ENCODE peak calls at places on chromosomes 6 and 20, in ten cellular contexts. U is progenitor cell of endocrine pancreas; I is spleen; L is hepatic stellate cell; Z is GDM1; C is H7; E is caudate nucleus; W is RPMI7951; J is fibroblast of lung; Y is stimulated activated CD4-positive, alpha-beta T cell treated with anti-CD3 and anti-CD28 coated beads, Interleukin-1b, Interleukin-23, amount 100 ng/mL, for 48 hours. K is an unnamed sample.
A peak's percentile ranks its signal among the peaks of the same experiment; 100 is the strongest.

GRCh38 chr6:63636516-63636968 is 940 bp downstream of the PHF3 start:
- DNase-seq in U (peak; percentile 23), I (peak; percentile 87), L (peak; percentile 25), Z (no peak), C (peak; percentile 44), E (peak; percentile 76), W (peak; percentile 45), J (peak; percentile 42), Y (peak; percentile 60), K (no peak)

GRCh38 chr20:61949714-61950630 is 115.7 kb downstream of the TAF4 start:
- DNase-seq in U (no peak), I (peak; percentile 39), L (no peak), Z (no peak), C (no peak), E (no peak), W (no peak), J (no peak), Y (no peak), K (peak; percentile 40)

GRCh38 chr6:132687306-132687705 is 26.5 kb downstream of the VNN1 start:
- DNase-seq in U (no peak), I (no peak), L (no peak), Z (no peak), C (no peak), E (no peak), W (peak; percentile 81), J (no peak), Y (no peak), K (peak; percentile 6)

GRCh38 chr6:34196833-34197195 is 39.9 kb upstream of the HMGA1 start:
- DNase-seq in U (no peak), I (no peak), L (no peak), Z (no peak), C (peak; percentile 65), E (no peak), W (no peak), J (no peak), Y (no peak), K (no peak)

GRCh38 chr6:96659084-96659845 is 96.3 kb downstream of the FHL5 start:
- DNase-seq in U (no peak), I (no peak), L (no peak), Z (no peak), C (no peak), E (no peak), W (no peak), J (no peak), Y (no peak), K (no peak)

GRCh38 chr20:63896136-63896890 is 1.4 kb downstream of the DNAJC5 start:
- DNase-seq in U (no peak), I (peak; percentile 89), L (peak; percentile 45), Z (peak; percentile 56), C (peak; percentile 67), E (peak; percentile 8), W (peak; percentile 57), J (peak; percentile 20), Y (peak; percentile 25), K (peak; percentile 23)

GRCh38 chr6:52160468-52161104 is 25.6 kb upstream of the IL17A start:
- DNase-seq in U (no peak), I (no peak), L (no peak), Z (no peak), C (no peak), E (no peak), W (peak; percentile 40), J (no peak), Y (peak; percentile 20), K (no peak)

GRCh38 chr20:4261333-4262284 is 246.3 kb upstream of the RNF24 start:
- DNase-seq in U (no peak), I (no peak), L (no peak), Z (no peak), C (no peak), E (no peak), W (peak; percentile 86), J (peak; percentile 68), Y (no peak), K (no peak)

GRCh38 chr6:41638002-41638800 is at the start of gene MDFI:
- DNase-seq in U (peak; percentile 26), I (peak; percentile 55), L (no peak), Z (peak; percentile 35), C (peak; percentile 94), E (no peak), W (no peak), J (no peak), Y (no peak), K (no peak)

GRCh38 chr6:27617700-27618689 is 145.1 kb upstream of the ZNF184 start:
- DNase-seq in U (no peak), I (no peak), L (no peak), Z (no peak), C (peak; percentile 60), E (no peak), W (peak; percentile 68), J (peak; percentile 57), Y (peak; percentile 26), K (no peak)

GRCh38 chr20:17859616-17860232 is 108.9 kb downstream of the SNX5 start:
- DNase-seq in U (no peak), I (peak; percentile 87), L (no peak), Z (no peak), C (peak; percentile 79), E (no peak), W (no peak), J (no peak), Y (no peak), K (no peak)

GRCh38 chr6:47455533-47456209 is 21.9 kb upstream of the CD2AP start:
- DNase-seq in U (no peak), I (no peak), L (no peak), Z (no peak), C (no peak), E (no peak), W (no peak), J (no peak), Y (no peak), K (no peak)

GRCh38 chr6:17885079-17885478 is 102.4 kb downstream of the KIF13A start:
- DNase-seq in U (no peak), I (no peak), L (no peak), Z (peak; percentile 20), C (no peak), E (no peak), W (peak; percentile 37), J (no peak), Y (no peak), K (no peak)

GRCh38 chr6:109130065-109130464 is 34.8 kb downstream of the CEP57L1 start:
- DNase-seq in U (no peak), I (no peak), L (no peak), Z (no peak), C (no peak), E (no peak), W (no peak), J (no peak), Y (no peak), K (no peak)

GRCh38 chr6:40947876-40948514 is 91.0 kb downstream of the UNC5CL start:
- DNase-seq in U (no peak), I (no peak), L (peak; percentile 54), Z (no peak), C (peak; percentile 46), E (no peak), W (peak; percentile 76), J (peak; percentile 76), Y (no peak), K (peak; percentile 81)

GRCh38 chr20:47353697-47354387 is 2.7 kb downstream of the ZMYND8 start:
- DNase-seq in U (no peak), I (no peak), L (no peak), Z (no peak), C (no peak), E (peak; percentile 48), W (no peak), J (peak; percentile 57), Y (no peak), K (no peak)

GRCh38 chr6:68279793-68280557 is 355.1 kb upstream of the ADGRB3 start:
- DNase-seq in U (no peak), I (no peak), L (no peak), Z (no peak), C (no peak), E (no peak), W (peak; percentile 28), J (peak; percentile 45), Y (no peak), K (no peak)

GRCh38 chr6:40265615-40266014 is 321.5 kb downstream of the LRFN2 start:
- DNase-seq in U (no peak), I (no peak), L (no peak), Z (no peak), C (no peak), E (no peak), W (no peak), J (no peak), Y (no peak), K (no peak)

GRCh38 chr6:137666202-137666774 is 172.1 kb upstream of the OLIG3 start:
- DNase-seq in U (no peak), I (no peak), L (no peak), Z (no peak), C (no peak), E (no peak), W (no peak), J (no peak), Y (no peak), K (no peak)

GRCh38 chr6:75882734-75883133 is 133.7 kb downstream of the MYO6 start:
- DNase-seq in U (no peak), I (no peak), L (peak; percentile 40), Z (no peak), C (no peak), E (no peak), W (peak; percentile 52), J (peak; percentile 87), Y (no peak), K (no peak)

GRCh38 chr20:47558295-47558694 is 56.6 kb downstream of the NCOA3 start:
- DNase-seq in U (no peak), I (no peak), L (no peak), Z (no peak), C (no peak), E (no peak), W (no peak), J (no peak), Y (no peak), K (no peak)

GRCh38 chr20:46552460-46553420 is 2.3 kb upstream of the OCSTAMP start:
- DNase-seq in U (no peak), I (no peak), L (no peak), Z (peak; percentile 74), C (no peak), E (no peak), W (peak; percentile 39), J (no peak), Y (peak; percentile 57), K (no peak)

GRCh38 chr6:9456241-9456658 is 958.6 kb downstream of the TFAP2A start:
- DNase-seq in U (no peak), I (no peak), L (no peak), Z (no peak), C (peak; percentile 16), E (no peak), W (peak; percentile 45), J (no peak), Y (no peak), K (peak; percentile 25)

K was measured in SJSA1.